ENCODE peak calls at places on chromosomes 12 and 14, in six cellular contexts. X is body of pancreas, P is brain microvascular endothelial cell, O is upper lobe of right lung, R is PC-3, T is bronchial epithelial cell. H is an unnamed sample.

GRCh38 chr12:45215419-45216296 is at the start of gene ANO6:
- DNase-seq in X (peak), P (peak), O (peak), R (peak), T (peak), H (peak)

GRCh38 chr12:79615596-79616560 is 74.9 kb downstream of the PAWR start:
- DNase-seq in X (no peak), P (no peak), O (no peak), R (peak), T (peak), H (no peak)

GRCh38 chr14:26828741-26829140 is 230.9 kb upstream of the NOVA1 start:
- DNase-seq in X (no peak), P (no peak), O (no peak), R (peak), T (no peak), H (no peak)

GRCh38 chr12:61302282-61302681 is 957.9 kb upstream of the USP15 start:
- DNase-seq in X (no peak), P (no peak), O (no peak), R (no peak), T (no peak), H (no peak)

GRCh38 chr12:8953773-8954402 is 4.4 kb upstream of the M6PR start:
- DNase-seq in X (no peak), P (no peak), O (no peak), R (no peak), T (no peak), H (no peak)

GRCh38 chr12:120051535-120051934 is 62.5 kb downstream of the BICDL1 start:
- DNase-seq in X (no peak), P (no peak), O (no peak), R (no peak), T (no peak), H (no peak)

GRCh38 chr12:6295187-6295811 is 15.2 kb upstream of the PLEKHG6 start:
- DNase-seq in X (peak), P (peak), O (no peak), R (peak), T (peak), H (no peak)

GRCh38 chr12:118685983-118686607 is 295.2 kb upstream of the SRRM4 start:
- DNase-seq in X (no peak), P (no peak), O (no peak), R (no peak), T (no peak), H (no peak)

GRCh38 chr14:90681889-90682429 is 134.3 kb downstream of the TTC7B start:
- DNase-seq in X (no peak), P (no peak), O (no peak), R (peak), T (peak), H (no peak)

GRCh38 chr12:80441921-80442320 is 2.1 kb upstream of the PTPRQ start:
- DNase-seq in X (no peak), P (peak), O (no peak), R (peak), T (peak), H (peak)

GRCh38 chr12:115011703-115012102 is 327.7 kb upstream of the TBX3 start:
- DNase-seq in X (no peak), P (no peak), O (no peak), R (peak), T (no peak), H (no peak)

GRCh38 chr14:96400495-96400894 is 8.6 kb downstream of the AK7 start:
- DNase-seq in X (no peak), P (no peak), O (no peak), R (no peak), T (no peak), H (no peak)

GRCh38 chr12:111066744-111067437 is 146.5 kb upstream of the MYL2 start:
- DNase-seq in X (no peak), P (no peak), O (peak), R (peak), T (peak), H (no peak)

GRCh38 chr14:24674204-24674970 is 40.4 kb upstream of the GZMB start:
- DNase-seq in X (no peak), P (no peak), O (no peak), R (no peak), T (no peak), H (no peak)

GRCh38 chr12:111557271-111558106 is 41.6 kb downstream of the ATXN2 start:
- DNase-seq in X (no peak), P (no peak), O (no peak), R (peak), T (no peak), H (no peak)

GRCh38 chr12:95102916-95103671 is 29.7 kb upstream of the NR2C1 start:
- DNase-seq in X (no peak), P (peak), O (no peak), R (peak), T (peak), H (peak)

GRCh38 chr14:21350539-21350938 is 33.3 kb downstream of the SUPT16H start:
- DNase-seq in X (no peak), P (no peak), O (no peak), R (no peak), T (no peak), H (no peak)
- H3K4me3 ChIP-seq in X (no peak), P (no peak), O (no peak), R (no peak), T (no peak), H (no peak)

GRCh38 chr12:67701121-67701520 is 52.6 kb downstream of the DYRK2 start:
- DNase-seq in X (no peak), P (peak), O (no peak), R (peak), T (peak), H (no peak)
- H3K4me3 ChIP-seq in X (no peak), P (no peak), O (no peak), R (no peak), T (no peak), H (no peak)

GRCh38 chr12:99137124-99137845 is 492.2 kb downstream of the APAF1 start:
- DNase-seq in X (no peak), P (no peak), O (no peak), R (no peak), T (no peak), H (no peak)

GRCh38 chr12:99128246-99128645 is 483.2 kb downstream of the APAF1 start:
- DNase-seq in X (no peak), P (no peak), O (no peak), R (no peak), T (no peak), H (no peak)

GRCh38 chr12:99130808-99131538 is 485.9 kb downstream of the APAF1 start:
- DNase-seq in X (no peak), P (peak), O (no peak), R (peak), T (peak), H (no peak)

GRCh38 chr12:99135376-99135775 is 490.3 kb downstream of the APAF1 start:
- DNase-seq in X (no peak), P (no peak), O (no peak), R (no peak), T (no peak), H (no peak)

DNA sequence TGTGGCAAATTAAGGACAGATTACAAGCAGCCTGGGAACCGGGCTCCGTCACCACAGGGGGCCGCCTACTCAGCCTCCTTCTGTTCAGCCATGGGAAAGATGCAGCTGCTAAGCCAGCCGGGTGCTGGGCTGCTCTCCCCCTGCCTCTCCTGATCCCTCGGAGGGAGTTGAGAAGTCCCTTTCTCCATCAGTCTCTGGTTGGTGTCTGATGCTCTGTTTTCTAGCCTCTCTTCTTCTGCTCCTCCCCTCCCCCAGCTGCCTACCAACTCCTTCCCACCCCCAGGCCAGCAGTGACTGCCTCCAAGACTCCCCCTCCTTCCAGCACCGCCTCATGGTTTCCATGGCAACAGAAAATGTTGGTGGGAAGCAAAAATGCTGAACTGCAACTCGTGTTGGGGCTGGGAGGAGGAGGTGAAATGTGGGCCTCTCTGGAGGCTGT is 486.7 kb downstream of the APAF1 start:
- DNase-seq in X (peak), P (peak), O (peak), R (no peak), T (no peak), H (no peak)
- H3K4me3 ChIP-seq in X (no peak), P (no peak), O (no peak), R (no peak), T (no peak), H (no peak)

DNA sequence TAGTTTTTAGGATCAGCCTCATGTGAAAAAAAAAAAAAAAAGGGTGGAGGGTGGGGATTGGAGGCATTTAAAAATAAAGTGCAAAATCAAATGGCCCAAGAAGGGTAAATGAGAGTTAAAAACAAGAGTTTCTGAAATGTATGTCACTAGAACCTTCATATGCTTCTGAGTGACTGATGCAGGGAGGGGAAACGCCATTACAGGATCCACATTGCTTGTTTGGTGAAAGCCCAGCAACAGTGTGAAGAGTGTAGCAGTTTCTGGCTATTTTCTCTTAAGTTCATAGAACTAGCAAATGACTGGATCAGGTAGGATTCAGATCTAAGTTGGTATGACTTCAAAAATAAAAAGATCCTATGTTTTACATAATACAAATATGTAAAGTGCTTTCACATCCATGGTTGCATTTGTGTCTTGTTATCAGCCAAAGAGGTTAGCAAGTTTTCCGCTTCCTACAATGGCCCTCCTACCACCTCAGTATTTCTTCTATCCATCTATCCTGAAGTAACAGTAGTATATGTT is 2.9 kb downstream of the CHPT1 start:
- DNase-seq in X (no peak), P (no peak), O (no peak), R (no peak), T (no peak), H (no peak)
- H3K4me3 ChIP-seq in X (no peak), P (no peak), O (no peak), R (no peak), T (no peak), H (no peak)

H was measured in skeletal muscle cell.